ENCODE peak calls at places on chromosomes 4 and X, in nine cellular contexts. U, P, D, O, R, W, G, S and A are unnamed samples.

GRCh38 chrX:136531951-136532350 is at the start of gene VGLL1:
- DNase-seq in G (no peak), U (no peak), W (no peak), P (no peak), O (no peak), S (no peak), D (no peak), R (no peak), A (no peak)

GRCh38 chr4:119207051-119207450 is 5.5 kb upstream of the USP53 start:
- DNase-seq in P (no peak), O (no peak), S (no peak), R (peak), D (no peak), W (no peak), G (no peak), U (peak), A (no peak)

GRCh38 chr4:86005998-86006397 is 353.9 kb downstream of the MAPK10 start:
- DNase-seq in G (no peak), U (no peak), D (no peak), R (no peak), P (no peak), S (no peak), O (no peak), W (no peak), A (no peak)

GRCh38 chr4:180798016-180798574 is 1445.1 kb upstream of the TENM3 start:
- DNase-seq in W (no peak), P (no peak), R (no peak), O (no peak), G (no peak), D (no peak), S (no peak), U (no peak), A (no peak)

GRCh38 chr4:30825008-30825765 is 105.0 kb downstream of the PCDH7 start:
- DNase-seq in W (no peak), U (peak), D (no peak), O (no peak), S (no peak), G (no peak), P (no peak), R (no peak), A (no peak)

GRCh38 chr4:150078996-150079581 is 844 bp downstream of the DCLK2 start:
- DNase-seq in S (no peak), P (no peak), G (peak), D (no peak), W (peak), U (peak), O (peak), R (peak), A (no peak)

GRCh38 chr4:153513596-153513995 is 47.4 kb downstream of the TMEM131L start:
- DNase-seq in R (no peak), W (no peak), D (peak), U (peak), P (no peak), S (no peak), O (no peak), G (no peak), A (no peak)

GRCh38 chr4:146340798-146341197 is 126.5 kb downstream of the REELD1 start:
- DNase-seq in W (no peak), S (no peak), P (no peak), D (no peak), O (no peak), U (peak), R (peak), G (no peak), A (no peak)

GRCh38 chr4:127844605-127845116 is 36.0 kb upstream of the PLK4 start:
- DNase-seq in U (no peak), G (no peak), O (no peak), R (no peak), D (no peak), W (no peak), P (no peak), S (no peak), A (no peak)

GRCh38 chr4:76641351-76641750 is 206.3 kb downstream of the SHROOM3 start:
- DNase-seq in S (no peak), G (no peak), D (no peak), O (no peak), R (no peak), U (no peak), W (no peak), P (no peak), A (no peak)

GRCh38 chr4:81375745-81376144 is 96.0 kb downstream of the RASGEF1B start:
- DNase-seq in W (no peak), U (no peak), G (no peak), O (no peak), P (no peak), S (no peak), D (no peak), R (no peak), A (no peak)

GRCh38 chr4:48623182-48623780 is 133.2 kb downstream of the ZAR1 start:
- DNase-seq in O (no peak), W (no peak), U (no peak), R (no peak), S (no peak), P (no peak), D (no peak), G (no peak), A (peak)

GRCh38 chrX:21004835-21005234 is 369.4 kb upstream of the CNKSR2 start:
- DNase-seq in P (no peak), U (peak), S (no peak), G (no peak), D (no peak), R (no peak), W (no peak), O (no peak), A (no peak)

GRCh38 chr4:41505161-41505653 is 32.8 kb upstream of the LIMCH1 start:
- DNase-seq in G (no peak), P (no peak), R (no peak), O (no peak), W (no peak), D (no peak), U (peak), S (peak), A (no peak)

GRCh38 chr4:168787334-168787733 is 222.7 kb downstream of the CBR4 start:
- DNase-seq in W (no peak), P (no peak), U (no peak), R (no peak), O (no peak), G (no peak), D (no peak), S (no peak), A (no peak)

GRCh38 chrX:42934020-42934701 is 156.2 kb upstream of the PPP1R2C start:
- DNase-seq in U (no peak), O (no peak), W (no peak), D (no peak), S (no peak), G (no peak), R (peak), P (no peak), A (no peak)

GRCh38 chrX:131633285-131633917 is 89.5 kb downstream of the OR13H1 start:
- DNase-seq in R (peak), U (peak), S (no peak), O (peak), G (no peak), D (peak), P (no peak), W (peak), A (peak)

GRCh38 chr4:141501395-141501794 is 135.0 kb upstream of the IL15 start:
- DNase-seq in G (no peak), P (no peak), D (no peak), W (no peak), U (no peak), R (no peak), S (no peak), O (no peak), A (no peak)

GRCh38 chr4:42570221-42570620 is 86.7 kb downstream of the ATP8A1 start:
- DNase-seq in U (no peak), O (peak), D (no peak), W (no peak), P (no peak), S (no peak), R (no peak), G (no peak), A (no peak)

GRCh38 chr4:91997045-91997444 is 306.7 kb upstream of the GRID2 start:
- DNase-seq in W (no peak), O (no peak), G (no peak), P (no peak), D (no peak), S (no peak), U (no peak), R (no peak), A (no peak)

GRCh38 chr4:150090836-150091235 is 12.6 kb downstream of the DCLK2 start:
- DNase-seq in U (no peak), G (no peak), P (no peak), S (no peak), D (no peak), W (no peak), R (no peak), O (no peak), A (no peak)

GRCh38 chr4:82839624-82840023 is 41.0 kb upstream of the SCD5 start:
- DNase-seq in U (no peak), O (no peak), G (no peak), S (no peak), P (no peak), D (no peak), R (no peak), W (no peak), A (no peak)

GRCh38 chr4:165784672-165785071 is 88.4 kb upstream of the TLL1 start:
- DNase-seq in W (no peak), P (no peak), D (no peak), O (no peak), U (no peak), S (no peak), R (no peak), G (no peak), A (no peak)

GRCh38 chr4:1378559-1379231 is 27.5 kb downstream of the NKX1-1 start:
- DNase-seq in W (peak), D (no peak), R (no peak), O (no peak), U (no peak), G (peak), S (no peak), P (no peak), A (no peak)

GRCh38 chr4:99723555-99724450 is 66.2 kb upstream of the C4orf54 start:
- DNase-seq in P (no peak), S (no peak), R (no peak), O (no peak), W (no peak), D (peak), G (no peak), U (peak), A (peak)